ENCODE peak calls at places on chromosome X, in four cellular contexts. E is hepatocyte, S is OCI-LY7, L is pancreas. V is an unnamed sample.

GRCh38 chrX:133921764-133922389 is 63.5 kb downstream of the GPC3 start:
- DNase-seq in E (peak; percentile 28), L (peak; percentile 78), S (peak; percentile 2), V (peak; percentile 88)

GRCh38 chrX:39810901-39811300 is 286.9 kb downstream of the BCOR start:
- DNase-seq in L (no peak), S (no peak), E (no peak), V (no peak)

GRCh38 chrX:17022205-17022604 is 75.7 kb downstream of the REPS2 start:
- DNase-seq in E (peak; percentile 14), L (no peak), S (no peak), V (no peak)

GRCh38 chrX:40617566-40617965 is 5.7 kb upstream of the MPC1L start:
- DNase-seq in S (no peak), L (no peak), E (no peak), V (no peak)

GRCh38 chrX:100615015-100615414 is 21.6 kb downstream of the TSPAN6 start:
- DNase-seq in E (peak; percentile 55), S (no peak), L (no peak), V (peak; percentile 76)

GRCh38 chrX:118634336-118634735 is 93.1 kb upstream of the IL13RA1 start:
- DNase-seq in L (no peak), S (no peak), E (no peak), V (no peak)

GRCh38 chrX:12425496-12425895 is 287.2 kb downstream of the FRMPD4 start:
- DNase-seq in L (no peak), E (no peak), S (no peak), V (no peak)

GRCh38 chrX:118577041-118577440 is 81.4 kb downstream of the DOCK11 start:
- DNase-seq in L (peak; percentile 78), E (no peak), S (no peak), V (no peak)

GRCh38 chrX:148574247-148574973 is 74.0 kb downstream of the AFF2 start:
- DNase-seq in E (no peak), L (no peak), S (peak; percentile 69), V (no peak)

GRCh38 chrX:134669378-134670098 is 11.3 kb upstream of the PLAC1 start:
- DNase-seq in L (no peak), S (no peak), E (peak; percentile 55), V (peak; percentile 60)

GRCh38 chrX:19772306-19772705 is 115.1 kb downstream of the SH3KBP1 start:
- DNase-seq in S (no peak), L (no peak), E (no peak), V (no peak)

GRCh38 chrX:346034-346813 is 27.6 kb upstream of the GTPBP6 start:
- DNase-seq in E (no peak), L (peak; percentile 51), S (no peak), V (no peak)

GRCh38 chrX:45261005-45261404 is 60.3 kb upstream of the DIPK2B start:
- DNase-seq in S (no peak), L (no peak), E (no peak), V (no peak)

GRCh38 chrX:43940811-43941210 is 32.4 kb downstream of the NDP start:
- DNase-seq in S (no peak), L (no peak), E (peak; percentile 16), V (no peak)

GRCh38 chrX:109954333-109954732 is 48.6 kb upstream of the TMEM164 start:
- DNase-seq in S (no peak), L (no peak), E (no peak), V (no peak)

GRCh38 chrX:70262952-70263567 is 3.1 kb upstream of the P2RY4 start:
- DNase-seq in E (peak; percentile 73), L (no peak), S (peak; percentile 46), V (peak; percentile 74)

GRCh38 chrX:120305531-120306145 is 5.6 kb downstream of the TMEM255A start:
- DNase-seq in L (no peak), S (no peak), E (peak; percentile 4), V (peak; percentile 43)

GRCh38 chrX:98207947-98208346 is 1324.2 kb downstream of the RPA4 start:
- DNase-seq in L (no peak), E (no peak), S (no peak), V (no peak)

GRCh38 chrX:110145854-110146253 is 142.9 kb downstream of the TMEM164 start:
- DNase-seq in S (peak; percentile 29), E (peak; percentile 35), L (no peak), V (peak; percentile 8)

GRCh38 chrX:27619975-27620374 is 29.8 kb downstream of the DCAF8L2 start:
- DNase-seq in S (no peak), E (peak; percentile 7), L (no peak), V (peak; percentile 11)

GRCh38 chrX:39941332-39941920 is 156.3 kb downstream of the BCOR start:
- DNase-seq in S (no peak), L (no peak), E (no peak), V (peak; percentile 80)

GRCh38 chrX:42085836-42086235 is 162.5 kb upstream of the CASK start:
- DNase-seq in S (no peak), E (peak; percentile 10), L (no peak), V (no peak)

GRCh38 chrX:43750248-43750676 is 94.2 kb downstream of the MAOA start:
- DNase-seq in L (no peak), S (peak; percentile 61), E (peak; percentile 77), V (peak; percentile 68)

GRCh38 chrX:13647709-13648212 is 5.2 kb upstream of the TCEANC start:
- DNase-seq in E (peak; percentile 77), S (no peak), L (peak; percentile 64), V (no peak)

DNA sequence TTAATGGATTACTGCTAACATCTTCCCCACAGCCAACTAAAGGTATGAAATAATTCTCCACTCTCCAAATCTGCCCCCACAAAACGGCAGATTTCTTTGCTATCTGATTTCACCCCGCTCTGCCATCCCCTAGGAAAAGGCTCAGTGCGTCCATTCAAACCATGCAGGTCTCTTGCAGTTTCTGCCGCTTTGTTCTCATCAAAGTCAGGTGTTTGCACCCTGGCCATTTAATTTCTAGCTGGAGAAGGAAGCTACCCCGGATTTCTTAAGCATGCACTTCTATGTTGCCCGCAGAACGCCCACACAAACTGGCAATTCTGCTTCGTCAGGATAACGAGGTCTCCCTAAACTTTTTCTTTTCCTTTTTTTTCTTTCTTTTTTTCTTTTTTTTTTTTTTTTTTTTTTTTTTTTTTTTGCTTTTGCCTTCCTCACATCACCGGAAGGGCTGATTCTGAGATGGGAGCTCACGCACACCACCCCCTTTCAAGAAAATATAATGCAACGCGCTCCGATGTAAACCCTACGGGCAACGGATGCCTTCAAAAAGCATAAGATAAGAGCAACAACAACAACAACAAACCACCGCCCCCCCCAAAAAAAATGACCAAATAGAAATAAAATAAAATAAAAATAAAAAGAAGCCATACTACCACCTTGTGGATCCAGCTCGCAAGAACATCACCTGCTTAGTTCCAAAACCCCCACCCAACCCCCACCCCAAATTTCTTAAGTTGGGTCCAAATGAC is 3.2 kb downstream of the NLGN4X start:
- DNase-seq in L (no peak), E (no peak), S (no peak), V (peak; percentile 21)
- H3K4me3 ChIP-seq in L (peak overlapping the region; percentile 39), E (peak overlapping the region; percentile 49), S (no peak overlapping the region), V (peak overlapping the region; percentile 22)

DNA sequence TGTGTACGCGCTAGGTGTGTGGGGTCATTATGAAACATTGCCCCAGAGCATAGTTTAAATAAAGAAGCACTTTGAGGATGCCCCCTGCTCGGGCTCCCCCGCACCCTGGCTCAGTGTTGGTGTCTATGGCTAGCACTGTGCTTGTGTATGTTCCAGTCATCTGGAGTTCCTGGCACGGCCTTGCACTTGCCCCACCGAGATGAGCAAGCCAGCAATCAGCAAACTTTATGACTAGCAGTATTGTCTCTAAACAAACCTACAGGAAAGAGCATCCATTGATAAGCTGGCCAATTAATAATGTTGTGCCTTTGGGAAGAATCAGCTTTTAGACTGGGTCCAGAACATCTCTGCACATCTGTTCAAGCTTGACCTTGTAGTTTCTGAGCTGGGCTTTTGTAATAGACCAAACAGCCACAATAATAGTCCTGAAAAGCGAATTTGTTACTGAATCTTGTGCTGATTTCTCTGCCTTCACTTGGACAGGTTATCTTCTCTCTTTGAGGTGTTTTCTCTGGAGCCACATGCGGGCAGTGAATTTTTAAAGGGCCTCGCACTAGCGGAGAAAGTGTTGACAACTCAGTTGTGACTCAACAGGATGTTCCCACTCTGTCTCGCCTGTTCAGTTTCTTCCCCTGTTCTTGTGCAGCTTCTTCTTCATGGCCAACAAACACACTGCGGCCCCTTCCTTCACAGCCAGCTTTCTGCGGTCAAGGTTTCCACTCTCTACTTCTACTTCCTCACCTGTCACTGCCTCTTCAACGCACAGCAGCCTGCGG is 895 bp upstream of the SHROOM4 start:
- DNase-seq in S (no peak), E (peak; percentile 13), L (no peak), V (no peak)
- H3K4me3 ChIP-seq in S (no peak overlapping the region), E (no peak overlapping the region), L (no peak overlapping the region), V (no peak overlapping the region)

GRCh38 chrX:51803833-51804232 is 60.6 kb downstream of the GSPT2 start:
- DNase-seq in S (no peak), L (no peak), E (no peak), V (no peak)
- H3K4me3 ChIP-seq in S (peak overlapping the region; percentile 82), L (peak overlapping the region; percentile 54), E (peak overlapping the region; percentile 26), V (no peak overlapping the region)

GRCh38 chrX:105314468-105314867 is 94.0 kb upstream of the TEX13A start:
- DNase-seq in S (no peak), E (no peak), L (no peak), V (no peak)

GRCh38 chrX:105315301-105315700 is 94.8 kb upstream of the TEX13A start:
- DNase-seq in S (no peak), E (no peak), L (no peak), V (no peak)

GRCh38 chrX:105317117-105317516 is 96.6 kb upstream of the TEX13A start:
- DNase-seq in L (no peak), E (no peak), S (no peak), V (no peak)

GRCh38 chrX:105307762-105308161 is 87.3 kb upstream of the TEX13A start:
- DNase-seq in E (no peak), L (no peak), S (no peak), V (no peak)

GRCh38 chrX:105313596-105313995 is 93.1 kb upstream of the TEX13A start:
- DNase-seq in E (no peak), L (no peak), S (no peak), V (no peak)
- H3K4me3 ChIP-seq in E (no peak overlapping the region), L (no peak overlapping the region), S (no peak overlapping the region), V (no peak overlapping the region)

GRCh38 chrX:107738768-107739167 is 36.8 kb downstream of the TSC22D3 start:
- DNase-seq in S (no peak), E (no peak), L (no peak), V (no peak)

GRCh38 chrX:107742754-107743191 is 32.8 kb downstream of the TSC22D3 start:
- DNase-seq in L (peak; percentile 62), S (no peak), E (no peak), V (no peak)

GRCh38 chrX:107743995-107744394 is 31.6 kb downstream of the TSC22D3 start:
- DNase-seq in L (no peak), S (no peak), E (no peak), V (no peak)

GRCh38 chrX:107739541-107739940 is 36.0 kb downstream of the TSC22D3 start:
- DNase-seq in E (no peak), S (no peak), L (no peak), V (no peak)

GRCh38 chrX:107741318-107741813 is 34.2 kb downstream of the TSC22D3 start:
- DNase-seq in S (no peak), E (no peak), L (no peak), V (no peak)
- H3K4me3 ChIP-seq in S (no peak overlapping the region), E (no peak overlapping the region), L (no peak overlapping the region), V (no peak overlapping the region)

DNA sequence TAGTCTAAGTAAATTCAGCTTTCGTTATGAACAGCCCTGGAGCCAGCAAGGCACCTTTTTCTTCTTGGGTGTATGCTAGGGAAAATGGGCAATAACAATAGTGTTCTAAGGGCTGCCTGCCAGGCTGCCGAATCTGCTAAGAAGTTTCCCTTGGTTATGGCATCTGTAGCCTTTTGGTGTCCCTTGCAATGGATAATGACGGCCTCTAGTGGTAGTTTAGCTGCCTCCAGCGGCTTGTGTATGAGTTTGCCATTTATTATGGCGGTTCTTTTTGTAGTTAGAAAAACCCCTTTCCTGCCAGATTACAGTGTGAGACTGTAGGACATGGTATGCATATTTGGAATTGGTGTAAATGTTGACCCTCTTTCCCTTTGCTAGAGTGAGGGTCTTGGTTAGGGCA is 78.9 kb upstream of the SPIN4 start:
- DNase-seq in S (peak; percentile 0), L (no peak), E (no peak), V (peak; percentile 48)
- H3K4me3 ChIP-seq in S (no peak overlapping the region), L (no peak overlapping the region), E (no peak overlapping the region), V (no peak overlapping the region)